ENCODE peak calls at places on chromosomes 13 and 19, in five cellular contexts. One of them, this sample, is unnamed. For H3K36me3 and H3K4me1, the result is how much of the 10 kb centered on the place peaks cover.

GRCh38 chr13:37486171-37486661 is 112.4 kb downstream of the POSTN start:
- ATAC-seq in pancreas: no peak
- ATAC-seq in body of pancreas: no peak
- ATAC-seq in left lung: no peak
- ATAC-seq in CD8-positive, alpha-beta T cell: no peak
- ATAC-seq in this sample: no peak

GRCh38 chr13:107600986-107601385 is 614.4 kb downstream of the LIG4 start:
- ATAC-seq in pancreas: no peak
- ATAC-seq in left lung: peak
- ATAC-seq in CD8-positive, alpha-beta T cell: no peak
- ATAC-seq in body of pancreas: no peak
- ATAC-seq in this sample: no peak

GRCh38 chr13:40193290-40194203 is 472.9 kb downstream of the FOXO1 start:
- ATAC-seq in left lung: peak
- ATAC-seq in pancreas: no peak
- ATAC-seq in body of pancreas: no peak
- ATAC-seq in CD8-positive, alpha-beta T cell: no peak
- ATAC-seq in this sample: peak

GRCh38 chr19:50820549-50821247 is 2.9 kb downstream of the KLK1 start:
- ATAC-seq in body of pancreas: peak
- ATAC-seq in left lung: no peak
- ATAC-seq in CD8-positive, alpha-beta T cell: no peak
- ATAC-seq in pancreas: peak
- ATAC-seq in this sample: no peak

GRCh38 chr13:60957816-60958215 is 457.8 kb downstream of the PCDH20 start:
- ATAC-seq in pancreas: no peak
- ATAC-seq in left lung: no peak
- ATAC-seq in CD8-positive, alpha-beta T cell: no peak
- ATAC-seq in body of pancreas: no peak
- ATAC-seq in this sample: no peak

GRCh38 chr19:3942790-3943409 is 10.0 kb downstream of the NMRK2 start:
- ATAC-seq in left lung: no peak
- ATAC-seq in pancreas: no peak
- ATAC-seq in CD8-positive, alpha-beta T cell: no peak
- ATAC-seq in body of pancreas: no peak
- ATAC-seq in this sample: peak

GRCh38 chr19:8302357-8302691 is 5.8 kb downstream of the CD320 start:
- ATAC-seq in pancreas: peak
- ATAC-seq in left lung: peak
- ATAC-seq in body of pancreas: no peak
- ATAC-seq in CD8-positive, alpha-beta T cell: no peak
- ATAC-seq in this sample: peak

GRCh38 chr19:1752009-1752756 is 1.1 kb upstream of the ONECUT3 start:
- ATAC-seq in body of pancreas: no peak
- ATAC-seq in CD8-positive, alpha-beta T cell: no peak
- ATAC-seq in pancreas: no peak
- ATAC-seq in left lung: no peak
- ATAC-seq in this sample: no peak

GRCh38 chr19:38924383-38924782 is 6.2 kb downstream of the SARS2 start:
- ATAC-seq in body of pancreas: no peak
- ATAC-seq in pancreas: no peak
- ATAC-seq in left lung: no peak
- ATAC-seq in CD8-positive, alpha-beta T cell: peak
- ATAC-seq in this sample: no peak

GRCh38 chr19:2138061-2138728 is 13.2 kb downstream of the AP3D1 start:
- ATAC-seq in pancreas: no peak
- ATAC-seq in body of pancreas: no peak
- ATAC-seq in left lung: no peak
- ATAC-seq in CD8-positive, alpha-beta T cell: no peak
- ATAC-seq in this sample: no peak

GRCh38 chr13:26707122-26708006 is 53.2 kb downstream of the GPR12 start:
- ATAC-seq in CD8-positive, alpha-beta T cell: peak
- ATAC-seq in body of pancreas: peak
- ATAC-seq in pancreas: peak
- ATAC-seq in left lung: peak
- ATAC-seq in this sample: no peak

GRCh38 chr13:23654111-23655110 is 84.2 kb downstream of the TNFRSF19 start:
- ATAC-seq in pancreas: peak
- ATAC-seq in CD8-positive, alpha-beta T cell: no peak
- ATAC-seq in body of pancreas: peak
- ATAC-seq in left lung: peak
- ATAC-seq in this sample: no peak

GRCh38 chr13:111051041-111051440 is 64.1 kb upstream of the ARHGEF7 start:
- ATAC-seq in CD8-positive, alpha-beta T cell: no peak
- ATAC-seq in body of pancreas: no peak
- ATAC-seq in left lung: no peak
- ATAC-seq in pancreas: no peak
- ATAC-seq in this sample: no peak

GRCh38 chr19:51372649-51373504 is at the start of gene NKG7:
- ATAC-seq in body of pancreas: no peak
- ATAC-seq in left lung: no peak
- ATAC-seq in pancreas: no peak
- ATAC-seq in CD8-positive, alpha-beta T cell: peak
- ATAC-seq in this sample: no peak

GRCh38 chr13:44394649-44395048 is 21.0 kb downstream of the SERP2 start:
- ATAC-seq in pancreas: no peak
- ATAC-seq in left lung: no peak
- ATAC-seq in body of pancreas: no peak
- ATAC-seq in CD8-positive, alpha-beta T cell: no peak
- ATAC-seq in this sample: no peak

GRCh38 chr19:10299545-10300458 is 9.8 kb downstream of the ZGLP1 start:
- ATAC-seq in body of pancreas: no peak
- ATAC-seq in pancreas: peak
- ATAC-seq in left lung: peak
- ATAC-seq in CD8-positive, alpha-beta T cell: no peak
- ATAC-seq in this sample: peak

GRCh38 chr19:38842439-38843174 is 7.2 kb downstream of the HNRNPL start:
- ATAC-seq in left lung: no peak
- ATAC-seq in body of pancreas: no peak
- ATAC-seq in pancreas: no peak
- ATAC-seq in CD8-positive, alpha-beta T cell: peak
- ATAC-seq in this sample: no peak

GRCh38 chr19:7679017-7679720 is 1.5 kb upstream of the TRAPPC5 start:
- ATAC-seq in pancreas: no peak
- ATAC-seq in left lung: no peak
- ATAC-seq in body of pancreas: no peak
- ATAC-seq in CD8-positive, alpha-beta T cell: peak
- ATAC-seq in this sample: no peak

GRCh38 chr13:97798836-97799235 is 154.6 kb upstream of the IPO5 start:
- ATAC-seq in CD8-positive, alpha-beta T cell: no peak
- ATAC-seq in left lung: no peak
- ATAC-seq in body of pancreas: no peak
- ATAC-seq in pancreas: no peak
- ATAC-seq in this sample: no peak

GRCh38 chr13:47166341-47166740 is 269.5 kb upstream of the HTR2A start:
- ATAC-seq in left lung: no peak
- ATAC-seq in CD8-positive, alpha-beta T cell: no peak
- ATAC-seq in pancreas: no peak
- ATAC-seq in body of pancreas: no peak
- ATAC-seq in this sample: no peak

GRCh38 chr19:16575861-16576689 is 3.9 kb upstream of the SLC35E1 start:
- ATAC-seq in CD8-positive, alpha-beta T cell: no peak
- ATAC-seq in pancreas: no peak
- ATAC-seq in body of pancreas: no peak
- ATAC-seq in left lung: no peak
- ATAC-seq in this sample: no peak

GRCh38 chr19:16579381-16579780 is 7.2 kb upstream of the SLC35E1 start:
- ATAC-seq in left lung: no peak
- ATAC-seq in pancreas: no peak
- ATAC-seq in body of pancreas: no peak
- ATAC-seq in CD8-positive, alpha-beta T cell: no peak
- ATAC-seq in this sample: no peak

GRCh38 chr19:16575282-16575681 is 3.1 kb upstream of the SLC35E1 start:
- ATAC-seq in left lung: no peak
- ATAC-seq in pancreas: no peak
- ATAC-seq in body of pancreas: no peak
- ATAC-seq in CD8-positive, alpha-beta T cell: no peak
- ATAC-seq in this sample: no peak

GRCh38 chr19:16577531-16578052 is 5.4 kb upstream of the SLC35E1 start:
- ATAC-seq in pancreas: no peak
- ATAC-seq in CD8-positive, alpha-beta T cell: no peak
- ATAC-seq in body of pancreas: no peak
- ATAC-seq in left lung: no peak
- ATAC-seq in this sample: no peak

DNA sequence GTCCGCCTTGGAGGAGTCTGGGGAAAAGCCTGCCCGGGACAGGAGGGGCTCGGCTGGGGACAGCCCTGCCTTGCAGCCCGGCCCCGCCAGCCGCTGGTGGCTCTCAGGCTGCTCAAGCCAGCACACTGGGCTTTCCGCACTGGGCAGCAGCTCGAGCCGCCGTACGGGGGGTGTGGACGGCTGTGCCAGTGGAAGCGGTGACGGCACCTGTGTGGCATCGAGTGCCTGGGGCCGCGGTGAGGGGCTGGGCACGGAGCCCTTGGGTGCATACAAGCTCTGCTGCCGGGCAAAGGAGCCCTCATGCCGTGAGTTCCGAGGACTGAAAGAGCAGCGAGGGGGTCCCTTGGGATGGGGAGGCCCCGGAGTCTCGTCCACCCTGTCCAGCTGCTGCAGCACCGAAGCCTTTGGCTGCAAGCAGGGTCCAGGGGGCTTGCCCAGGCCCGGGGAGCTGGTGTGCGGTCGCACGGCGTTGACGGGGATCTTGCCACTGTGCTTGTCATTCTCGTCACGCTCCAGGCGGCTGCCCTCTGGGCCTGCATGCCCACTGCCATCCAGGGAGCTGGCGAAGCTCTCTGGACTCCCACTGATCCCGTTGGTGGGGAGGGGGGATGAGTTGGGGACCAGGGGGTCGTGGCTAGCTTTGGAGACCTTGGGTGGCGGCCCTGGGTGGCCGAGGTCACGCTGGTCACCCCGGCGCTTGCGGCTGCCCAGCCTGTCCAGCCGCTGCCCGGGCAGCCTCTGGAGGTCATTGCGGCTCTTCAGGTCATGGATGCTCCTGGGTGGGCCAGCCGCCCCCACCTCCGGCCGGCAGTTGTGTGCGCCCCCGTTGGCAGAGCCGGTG is 4.7 kb upstream of the SLC35E1 start:
- ATAC-seq in pancreas: no peak
- ATAC-seq in body of pancreas: no peak
- ATAC-seq in left lung: no peak
- ATAC-seq in CD8-positive, alpha-beta T cell: no peak
- ATAC-seq in this sample: no peak
- H3K36me3 ChIP-seq in pancreas: under half
- H3K36me3 ChIP-seq in body of pancreas: under half
- H3K36me3 ChIP-seq in left lung: under half
- H3K36me3 ChIP-seq in CD8-positive, alpha-beta T cell: under half
- H3K36me3 ChIP-seq in this sample: half or more

GRCh38 chr19:35644987-35645679 is 3.0 kb upstream of the COX6B1 start:
- ATAC-seq in CD8-positive, alpha-beta T cell: no peak
- ATAC-seq in body of pancreas: peak
- ATAC-seq in left lung: peak
- ATAC-seq in pancreas: peak
- ATAC-seq in this sample: peak

GRCh38 chr19:35643255-35644205 is 2.0 kb downstream of the ETV2 start:
- ATAC-seq in pancreas: peak
- ATAC-seq in left lung: peak
- ATAC-seq in CD8-positive, alpha-beta T cell: peak
- ATAC-seq in body of pancreas: peak
- ATAC-seq in this sample: peak

GRCh38 chr19:35645680-35646511 is 2.2 kb upstream of the COX6B1 start:
- ATAC-seq in pancreas: no peak
- ATAC-seq in CD8-positive, alpha-beta T cell: no peak
- ATAC-seq in body of pancreas: no peak
- ATAC-seq in left lung: no peak
- ATAC-seq in this sample: no peak

GRCh38 chr19:35644206-35644986 is 2.9 kb downstream of the ETV2 start:
- ATAC-seq in left lung: peak
- ATAC-seq in CD8-positive, alpha-beta T cell: peak
- ATAC-seq in body of pancreas: peak
- ATAC-seq in pancreas: peak
- ATAC-seq in this sample: peak

GRCh38 chr19:35648017-35648961 is at the start of gene COX6B1:
- ATAC-seq in left lung: peak
- ATAC-seq in body of pancreas: peak
- ATAC-seq in CD8-positive, alpha-beta T cell: peak
- ATAC-seq in pancreas: peak
- ATAC-seq in this sample: peak
- H3K4me1 ChIP-seq in left lung: under half
- H3K4me1 ChIP-seq in body of pancreas: under half
- H3K4me1 ChIP-seq in CD8-positive, alpha-beta T cell: under half
- H3K4me1 ChIP-seq in pancreas: under half
- H3K4me1 ChIP-seq in this sample: half or more

GRCh38 chr13:51614350-51614786 is 30.1 kb downstream of the WDFY2 start:
- ATAC-seq in CD8-positive, alpha-beta T cell: peak
- ATAC-seq in body of pancreas: peak
- ATAC-seq in pancreas: peak
- ATAC-seq in left lung: peak
- ATAC-seq in this sample: peak
- H3K4me3 ChIP-seq in CD8-positive, alpha-beta T cell: peak
- H3K4me3 ChIP-seq in body of pancreas: no peak
- H3K4me3 ChIP-seq in pancreas: no peak
- H3K4me3 ChIP-seq in left lung: no peak
- H3K4me3 ChIP-seq in this sample: no peak

GRCh38 chr19:12680034-12680433 is 1.6 kb downstream of the DHPS start:
- ATAC-seq in CD8-positive, alpha-beta T cell: no peak
- ATAC-seq in pancreas: no peak
- ATAC-seq in left lung: no peak
- ATAC-seq in body of pancreas: no peak
- ATAC-seq in this sample: no peak

GRCh38 chr19:12675940-12676339 is 5.7 kb downstream of the DHPS start:
- ATAC-seq in pancreas: no peak
- ATAC-seq in CD8-positive, alpha-beta T cell: no peak
- ATAC-seq in left lung: no peak
- ATAC-seq in body of pancreas: peak
- ATAC-seq in this sample: no peak

GRCh38 chr19:12675377-12675776 is 6.3 kb downstream of the DHPS start:
- ATAC-seq in left lung: no peak
- ATAC-seq in pancreas: no peak
- ATAC-seq in CD8-positive, alpha-beta T cell: no peak
- ATAC-seq in body of pancreas: no peak
- ATAC-seq in this sample: no peak

GRCh38 chr19:12676384-12676792 is 5.3 kb downstream of the DHPS start:
- ATAC-seq in CD8-positive, alpha-beta T cell: peak
- ATAC-seq in body of pancreas: peak
- ATAC-seq in pancreas: peak
- ATAC-seq in left lung: peak
- ATAC-seq in this sample: peak

GRCh38 chr19:12676928-12677327 is 4.8 kb downstream of the DHPS start:
- ATAC-seq in left lung: no peak
- ATAC-seq in body of pancreas: no peak
- ATAC-seq in pancreas: no peak
- ATAC-seq in CD8-positive, alpha-beta T cell: no peak
- ATAC-seq in this sample: no peak
- H3K36me3 ChIP-seq in left lung: half or more
- H3K36me3 ChIP-seq in body of pancreas: under half
- H3K36me3 ChIP-seq in pancreas: under half
- H3K36me3 ChIP-seq in CD8-positive, alpha-beta T cell: under half
- H3K36me3 ChIP-seq in this sample: under half

GRCh38 chr13:99370476-99371272 is 63.5 kb upstream of the GPR183 start:
- ATAC-seq in CD8-positive, alpha-beta T cell: peak
- ATAC-seq in left lung: no peak
- ATAC-seq in pancreas: no peak
- ATAC-seq in body of pancreas: no peak
- ATAC-seq in this sample: no peak
- H3K4me1 ChIP-seq in CD8-positive, alpha-beta T cell: half or more
- H3K4me1 ChIP-seq in left lung: under half
- H3K4me1 ChIP-seq in pancreas: under half
- H3K4me1 ChIP-seq in body of pancreas: under half
- H3K4me1 ChIP-seq in this sample: under half

GRCh38 chr19:48568345-48568886 is 16.4 kb downstream of the SULT2B1 start:
- ATAC-seq in left lung: peak
- ATAC-seq in body of pancreas: peak
- ATAC-seq in CD8-positive, alpha-beta T cell: no peak
- ATAC-seq in pancreas: peak
- ATAC-seq in this sample: peak
- H3K4me3 ChIP-seq in left lung: no peak
- H3K4me3 ChIP-seq in body of pancreas: no peak
- H3K4me3 ChIP-seq in CD8-positive, alpha-beta T cell: no peak
- H3K4me3 ChIP-seq in pancreas: no peak
- H3K4me3 ChIP-seq in this sample: no peak

This sample was measured in gastroesophageal sphincter.